ENCODE peak calls at places on chromosomes 1 and 21, in ten cellular contexts. C is frontal cortex; O is AG20443; X is GM23338; B is effector CD4-positive, alpha-beta T cell; V is HFF-Myc; A is activated CD8-positive, alpha-beta T cell treated with anti-CD3 and anti-CD28 coated beads for 36 hours; K is cardiac septum; R is sigmoid colon; I is COR-L47. D is an unnamed sample.

GRCh38 chr1:116377564-116378529 is 4.8 kb downstream of the ATP1A1 start:
- DNase-seq in C (no peak), O (peak), X (no peak), B (peak), V (peak), A (peak), K (no peak), R (peak), I (no peak), D (no peak)

GRCh38 chr21:43758132-43758619 is 17.9 kb downstream of the CSTB start:
- DNase-seq in C (no peak), O (no peak), X (no peak), B (no peak), V (no peak), A (no peak), K (no peak), R (peak), I (no peak), D (no peak)

GRCh38 chr1:109776206-109776835 is 12.6 kb upstream of the EPS8L3 start:
- DNase-seq in C (no peak), O (no peak), X (no peak), B (no peak), V (no peak), A (no peak), K (peak), R (peak), I (no peak), D (peak)

GRCh38 chr1:119737040-119737682 is 25.4 kb downstream of the PHGDH start:
- DNase-seq in C (no peak), O (no peak), X (no peak), B (no peak), V (no peak), A (no peak), K (peak), R (no peak), I (no peak), D (no peak)

GRCh38 chr1:190154744-190155143 is 322.9 kb downstream of the BRINP3 start:
- DNase-seq in C (no peak), O (no peak), X (no peak), B (no peak), V (no peak), A (no peak), K (no peak), R (no peak), I (no peak), D (no peak)

GRCh38 chr1:183953031-183953430 is 84.5 kb downstream of the COLGALT2 start:
- DNase-seq in C (no peak), O (no peak), X (no peak), B (no peak), V (peak), A (no peak), K (no peak), R (no peak), I (no peak), D (no peak)

GRCh38 chr1:52602328-52603300 is at the start of gene GPX7:
- DNase-seq in C (peak), O (peak), X (peak), B (peak), V (no peak), A (peak), K (peak), R (peak), I (peak), D (peak)

GRCh38 chr1:161177936-161178244 is 583 bp upstream of the B4GALT3 start:
- DNase-seq in C (no peak), O (no peak), X (no peak), B (no peak), V (no peak), A (no peak), K (no peak), R (no peak), I (no peak), D (no peak)

GRCh38 chr21:36337099-36337509 is 17.1 kb downstream of the MORC3 start:
- DNase-seq in C (no peak), O (peak), X (no peak), B (no peak), V (no peak), A (no peak), K (no peak), R (no peak), I (no peak), D (no peak)

GRCh38 chr1:30822006-30822405 is 64.4 kb upstream of the LAPTM5 start:
- DNase-seq in C (no peak), O (no peak), X (no peak), B (no peak), V (no peak), A (no peak), K (no peak), R (no peak), I (no peak), D (no peak)

GRCh38 chr21:45973475-45974072 is 8.0 kb upstream of the COL6A1 start:
- DNase-seq in C (peak), O (peak), X (peak), B (peak), V (no peak), A (peak), K (peak), R (peak), I (peak), D (peak)

GRCh38 chr1:201395936-201396335 is 3.2 kb downstream of the LAD1 start:
- DNase-seq in C (no peak), O (no peak), X (no peak), B (no peak), V (no peak), A (no peak), K (no peak), R (no peak), I (no peak), D (no peak)

GRCh38 chr1:226133504-226134123 is 52.9 kb downstream of the ACBD3 start:
- DNase-seq in C (no peak), O (no peak), X (no peak), B (no peak), V (no peak), A (no peak), K (peak), R (peak), I (no peak), D (no peak)

GRCh38 chr21:26840912-26841311 is 4.3 kb downstream of the ADAMTS1 start:
- DNase-seq in C (no peak), O (peak), X (no peak), B (no peak), V (no peak), A (no peak), K (no peak), R (peak), I (peak), D (no peak)

GRCh38 chr1:2975466-2976179 is 45.6 kb upstream of the ACTRT2 start:
- DNase-seq in C (no peak), O (no peak), X (no peak), B (no peak), V (no peak), A (no peak), K (peak), R (peak), I (no peak), D (peak)

GRCh38 chr1:225808136-225808535 is 1.8 kb upstream of the EPHX1 start:
- DNase-seq in C (no peak), O (no peak), X (no peak), B (no peak), V (no peak), A (no peak), K (no peak), R (no peak), I (no peak), D (no peak)

GRCh38 chr1:203985044-203985443 is 87.9 kb upstream of the SOX13 start:
- DNase-seq in C (no peak), O (no peak), X (peak), B (no peak), V (no peak), A (no peak), K (no peak), R (no peak), I (no peak), D (no peak)

GRCh38 chr1:162387226-162388082 is 5.9 kb downstream of the C1orf226 start:
- DNase-seq in C (no peak), O (no peak), X (no peak), B (no peak), V (no peak), A (no peak), K (no peak), R (no peak), I (no peak), D (no peak)

GRCh38 chr1:12480748-12481362 is 137.2 kb downstream of the DHRS3 start:
- DNase-seq in C (no peak), O (peak), X (no peak), B (no peak), V (peak), A (peak), K (no peak), R (no peak), I (no peak), D (no peak)

GRCh38 chr21:33971492-33972013 is 55.9 kb upstream of the ATP5PO start:
- DNase-seq in C (no peak), O (peak), X (peak), B (no peak), V (no peak), A (no peak), K (no peak), R (no peak), I (no peak), D (no peak)

GRCh38 chr1:240126821-240127220 is 35.1 kb downstream of the FMN2 start:
- DNase-seq in C (no peak), O (peak), X (no peak), B (no peak), V (no peak), A (no peak), K (no peak), R (no peak), I (no peak), D (no peak)

GRCh38 chr1:29332204-29332603 is 95.9 kb downstream of the PTPRU start:
- DNase-seq in C (no peak), O (no peak), X (peak), B (no peak), V (peak), A (peak), K (no peak), R (peak), I (no peak), D (peak)

GRCh38 chr1:204619721-204620120 is 65.8 kb downstream of the LRRN2 start:
- DNase-seq in C (no peak), O (no peak), X (peak), B (no peak), V (no peak), A (no peak), K (no peak), R (no peak), I (no peak), D (no peak)

GRCh38 chr1:174408142-174408541 is 39.6 kb upstream of the GPR52 start:
- DNase-seq in C (no peak), O (no peak), X (no peak), B (no peak), V (peak), A (no peak), K (no peak), R (no peak), I (no peak), D (no peak)

GRCh38 chr1:116772648-116773045 is 18.4 kb downstream of the CD2 start:
- DNase-seq in C (no peak), O (no peak), X (no peak), B (no peak), V (no peak), A (peak), K (no peak), R (no peak), I (no peak), D (no peak)